ENCODE peak calls at places on chromosomes 2 and 18, in ten cellular contexts. One of them, this sample, is unnamed. For H3K27me3 and H3K36me3, the result is how much of the 10 kb centered on the place peaks cover.

GRCh38 chr18:47247833-47248609 is 3.4 kb downstream of the SKOR2 start:
- DNase-seq in tibial nerve: no peak
- DNase-seq in breast epithelium: no peak
- DNase-seq in adrenal gland: no peak
- DNase-seq in CD8-positive, alpha-beta memory T cell: no peak
- DNase-seq in prostate gland: no peak
- DNase-seq in psoas muscle: no peak
- DNase-seq in right lobe of liver: no peak
- DNase-seq in uterus: no peak
- DNase-seq in ovary: no peak
- DNase-seq in this sample: no peak

GRCh38 chr2:189232759-189233406 is 53.3 kb upstream of the COL5A2 start:
- DNase-seq in right lobe of liver: no peak
- DNase-seq in CD8-positive, alpha-beta memory T cell: no peak
- DNase-seq in tibial nerve: no peak
- DNase-seq in psoas muscle: no peak
- DNase-seq in adrenal gland: no peak
- DNase-seq in breast epithelium: no peak
- DNase-seq in uterus: no peak
- DNase-seq in prostate gland: no peak
- DNase-seq in ovary: no peak
- DNase-seq in this sample: no peak

GRCh38 chr2:9681427-9681817 is 50.6 kb upstream of the YWHAQ start:
- DNase-seq in breast epithelium: no peak
- DNase-seq in CD8-positive, alpha-beta memory T cell: peak
- DNase-seq in uterus: no peak
- DNase-seq in adrenal gland: no peak
- DNase-seq in prostate gland: no peak
- DNase-seq in ovary: no peak
- DNase-seq in tibial nerve: no peak
- DNase-seq in psoas muscle: no peak
- DNase-seq in right lobe of liver: no peak
- DNase-seq in this sample: no peak

GRCh38 chr2:206084468-206084869 is 1.5 kb downstream of the INO80D start:
- DNase-seq in uterus: peak
- DNase-seq in prostate gland: peak
- DNase-seq in breast epithelium: peak
- DNase-seq in right lobe of liver: peak
- DNase-seq in psoas muscle: peak
- DNase-seq in tibial nerve: peak
- DNase-seq in adrenal gland: peak
- DNase-seq in ovary: peak
- DNase-seq in CD8-positive, alpha-beta memory T cell: peak
- DNase-seq in this sample: peak

GRCh38 chr2:53104263-53104662 is 663.3 kb upstream of the CHAC2 start:
- DNase-seq in right lobe of liver: no peak
- DNase-seq in uterus: no peak
- DNase-seq in ovary: no peak
- DNase-seq in psoas muscle: no peak
- DNase-seq in prostate gland: no peak
- DNase-seq in tibial nerve: no peak
- DNase-seq in CD8-positive, alpha-beta memory T cell: no peak
- DNase-seq in adrenal gland: no peak
- DNase-seq in breast epithelium: no peak
- DNase-seq in this sample: no peak

GRCh38 chr2:217993817-217994459 is 8.9 kb downstream of the TNS1 start:
- DNase-seq in psoas muscle: peak
- DNase-seq in breast epithelium: no peak
- DNase-seq in uterus: peak
- DNase-seq in CD8-positive, alpha-beta memory T cell: peak
- DNase-seq in prostate gland: no peak
- DNase-seq in ovary: peak
- DNase-seq in right lobe of liver: peak
- DNase-seq in tibial nerve: no peak
- DNase-seq in adrenal gland: peak
- DNase-seq in this sample: peak

GRCh38 chr2:150389487-150389886 is 98.0 kb downstream of the RND3 start:
- DNase-seq in CD8-positive, alpha-beta memory T cell: no peak
- DNase-seq in tibial nerve: no peak
- DNase-seq in ovary: no peak
- DNase-seq in prostate gland: no peak
- DNase-seq in uterus: no peak
- DNase-seq in psoas muscle: no peak
- DNase-seq in right lobe of liver: no peak
- DNase-seq in breast epithelium: no peak
- DNase-seq in adrenal gland: no peak
- DNase-seq in this sample: no peak

GRCh38 chr2:113275556-113276215 is 3.0 kb downstream of the PAX8 start:
- DNase-seq in prostate gland: no peak
- DNase-seq in ovary: no peak
- DNase-seq in CD8-positive, alpha-beta memory T cell: no peak
- DNase-seq in psoas muscle: no peak
- DNase-seq in tibial nerve: no peak
- DNase-seq in right lobe of liver: no peak
- DNase-seq in adrenal gland: no peak
- DNase-seq in breast epithelium: no peak
- DNase-seq in uterus: no peak
- DNase-seq in this sample: no peak

GRCh38 chr2:124558277-124558676 is 533.2 kb downstream of the CNTNAP5 start:
- DNase-seq in ovary: no peak
- DNase-seq in tibial nerve: no peak
- DNase-seq in CD8-positive, alpha-beta memory T cell: no peak
- DNase-seq in right lobe of liver: no peak
- DNase-seq in breast epithelium: no peak
- DNase-seq in psoas muscle: no peak
- DNase-seq in adrenal gland: no peak
- DNase-seq in uterus: no peak
- DNase-seq in prostate gland: no peak
- DNase-seq in this sample: no peak

GRCh38 chr18:48440924-48441323 is 31.7 kb upstream of the ZBTB7C start:
- DNase-seq in CD8-positive, alpha-beta memory T cell: no peak
- DNase-seq in adrenal gland: no peak
- DNase-seq in uterus: no peak
- DNase-seq in breast epithelium: no peak
- DNase-seq in ovary: no peak
- DNase-seq in prostate gland: no peak
- DNase-seq in psoas muscle: no peak
- DNase-seq in right lobe of liver: no peak
- DNase-seq in tibial nerve: peak
- DNase-seq in this sample: no peak
- H3K27me3 ChIP-seq in CD8-positive, alpha-beta memory T cell: under half
- H3K27me3 ChIP-seq in adrenal gland: under half
- H3K27me3 ChIP-seq in uterus: under half
- H3K27me3 ChIP-seq in breast epithelium: under half
- H3K27me3 ChIP-seq in ovary: under half
- H3K27me3 ChIP-seq in prostate gland: under half
- H3K27me3 ChIP-seq in psoas muscle: under half
- H3K27me3 ChIP-seq in right lobe of liver: under half
- H3K27me3 ChIP-seq in tibial nerve: under half
- H3K27me3 ChIP-seq in this sample: under half

DNA sequence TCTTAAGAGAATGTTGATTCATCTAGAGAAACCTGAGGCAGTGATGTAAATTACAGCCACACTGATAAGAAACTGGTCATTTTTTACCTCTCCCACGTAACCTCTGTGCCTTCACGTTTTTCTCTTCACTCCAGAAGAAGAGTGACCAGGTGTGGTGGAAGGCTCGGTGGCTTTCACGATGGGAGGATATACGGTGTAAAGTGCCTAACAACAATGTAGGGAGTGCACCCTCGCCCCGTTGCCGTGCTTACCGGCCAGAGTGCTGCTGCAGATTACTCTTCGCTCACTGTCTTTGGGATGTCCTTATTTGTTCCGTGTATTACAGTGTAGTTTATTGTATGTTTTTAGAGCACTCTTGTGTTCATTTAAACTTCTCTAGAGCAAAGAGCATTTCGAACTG is 46.5 kb downstream of the NCK2 start:
- DNase-seq in prostate gland: no peak
- DNase-seq in breast epithelium: no peak
- DNase-seq in ovary: no peak
- DNase-seq in adrenal gland: no peak
- DNase-seq in psoas muscle: no peak
- DNase-seq in uterus: no peak
- DNase-seq in CD8-positive, alpha-beta memory T cell: no peak
- DNase-seq in tibial nerve: no peak
- DNase-seq in right lobe of liver: no peak
- DNase-seq in this sample: no peak
- H3K27ac ChIP-seq in prostate gland: no peak
- H3K27ac ChIP-seq in breast epithelium: peak
- H3K27ac ChIP-seq in ovary: no peak
- H3K27ac ChIP-seq in adrenal gland: no peak
- H3K27ac ChIP-seq in psoas muscle: no peak
- H3K27ac ChIP-seq in uterus: no peak
- H3K27ac ChIP-seq in CD8-positive, alpha-beta memory T cell: peak
- H3K27ac ChIP-seq in tibial nerve: peak
- H3K27ac ChIP-seq in right lobe of liver: no peak
- H3K27ac ChIP-seq in this sample: no peak

GRCh38 chr2:100137318-100137717 is 5.1 kb downstream of the AFF3 start:
- DNase-seq in ovary: no peak
- DNase-seq in psoas muscle: no peak
- DNase-seq in CD8-positive, alpha-beta memory T cell: no peak
- DNase-seq in right lobe of liver: no peak
- DNase-seq in breast epithelium: no peak
- DNase-seq in prostate gland: no peak
- DNase-seq in tibial nerve: no peak
- DNase-seq in adrenal gland: no peak
- DNase-seq in uterus: no peak
- DNase-seq in this sample: no peak
- H3K36me3 ChIP-seq in ovary: under half
- H3K36me3 ChIP-seq in psoas muscle: under half
- H3K36me3 ChIP-seq in CD8-positive, alpha-beta memory T cell: under half
- H3K36me3 ChIP-seq in right lobe of liver: under half
- H3K36me3 ChIP-seq in breast epithelium: under half
- H3K36me3 ChIP-seq in prostate gland: under half
- H3K36me3 ChIP-seq in tibial nerve: under half
- H3K36me3 ChIP-seq in adrenal gland: under half
- H3K36me3 ChIP-seq in uterus: under half
- H3K36me3 ChIP-seq in this sample: under half

GRCh38 chr2:63050186-63050915 is at the start of gene OTX1:
- DNase-seq in prostate gland: peak
- DNase-seq in uterus: peak
- DNase-seq in breast epithelium: no peak
- DNase-seq in ovary: peak
- DNase-seq in tibial nerve: no peak
- DNase-seq in adrenal gland: peak
- DNase-seq in psoas muscle: peak
- DNase-seq in right lobe of liver: peak
- DNase-seq in CD8-positive, alpha-beta memory T cell: no peak
- DNase-seq in this sample: peak
- H3K27me3 ChIP-seq in prostate gland: under half
- H3K27me3 ChIP-seq in uterus: under half
- H3K27me3 ChIP-seq in breast epithelium: half or more
- H3K27me3 ChIP-seq in ovary: under half
- H3K27me3 ChIP-seq in tibial nerve: under half
- H3K27me3 ChIP-seq in adrenal gland: half or more
- H3K27me3 ChIP-seq in psoas muscle: under half
- H3K27me3 ChIP-seq in right lobe of liver: under half
- H3K27me3 ChIP-seq in CD8-positive, alpha-beta memory T cell: under half
- H3K27me3 ChIP-seq in this sample: under half

GRCh38 chr18:13543144-13543543 is 183.2 kb downstream of the FAM210A start:
- DNase-seq in CD8-positive, alpha-beta memory T cell: no peak
- DNase-seq in breast epithelium: no peak
- DNase-seq in prostate gland: no peak
- DNase-seq in psoas muscle: no peak
- DNase-seq in uterus: no peak
- DNase-seq in tibial nerve: no peak
- DNase-seq in right lobe of liver: no peak
- DNase-seq in ovary: no peak
- DNase-seq in adrenal gland: no peak
- DNase-seq in this sample: no peak
- H3K27ac ChIP-seq in CD8-positive, alpha-beta memory T cell: no peak
- H3K27ac ChIP-seq in breast epithelium: no peak
- H3K27ac ChIP-seq in prostate gland: no peak
- H3K27ac ChIP-seq in psoas muscle: no peak
- H3K27ac ChIP-seq in uterus: peak
- H3K27ac ChIP-seq in tibial nerve: no peak
- H3K27ac ChIP-seq in right lobe of liver: no peak
- H3K27ac ChIP-seq in ovary: no peak
- H3K27ac ChIP-seq in adrenal gland: no peak
- H3K27ac ChIP-seq in this sample: no peak

GRCh38 chr2:85323351-85323987 is 4.3 kb downstream of the TGOLN2 start:
- DNase-seq in uterus: no peak
- DNase-seq in prostate gland: no peak
- DNase-seq in tibial nerve: no peak
- DNase-seq in right lobe of liver: no peak
- DNase-seq in CD8-positive, alpha-beta memory T cell: no peak
- DNase-seq in ovary: no peak
- DNase-seq in breast epithelium: no peak
- DNase-seq in psoas muscle: no peak
- DNase-seq in adrenal gland: no peak
- DNase-seq in this sample: no peak

GRCh38 chr2:85319811-85320210 is 8.0 kb downstream of the TGOLN2 start:
- DNase-seq in right lobe of liver: no peak
- DNase-seq in breast epithelium: no peak
- DNase-seq in uterus: no peak
- DNase-seq in CD8-positive, alpha-beta memory T cell: no peak
- DNase-seq in ovary: no peak
- DNase-seq in psoas muscle: no peak
- DNase-seq in prostate gland: no peak
- DNase-seq in tibial nerve: no peak
- DNase-seq in adrenal gland: no peak
- DNase-seq in this sample: no peak

GRCh38 chr2:85314884-85315242 is 12.9 kb downstream of the TGOLN2 start:
- DNase-seq in CD8-positive, alpha-beta memory T cell: no peak
- DNase-seq in prostate gland: no peak
- DNase-seq in psoas muscle: no peak
- DNase-seq in tibial nerve: no peak
- DNase-seq in right lobe of liver: no peak
- DNase-seq in adrenal gland: no peak
- DNase-seq in ovary: no peak
- DNase-seq in breast epithelium: no peak
- DNase-seq in uterus: no peak
- DNase-seq in this sample: no peak

GRCh38 chr2:85318222-85319182 is 9.3 kb downstream of the TGOLN2 start:
- DNase-seq in ovary: no peak
- DNase-seq in breast epithelium: no peak
- DNase-seq in psoas muscle: no peak
- DNase-seq in prostate gland: no peak
- DNase-seq in tibial nerve: no peak
- DNase-seq in right lobe of liver: no peak
- DNase-seq in CD8-positive, alpha-beta memory T cell: no peak
- DNase-seq in uterus: no peak
- DNase-seq in adrenal gland: no peak
- DNase-seq in this sample: no peak
- H3K36me3 ChIP-seq in ovary: under half
- H3K36me3 ChIP-seq in breast epithelium: under half
- H3K36me3 ChIP-seq in psoas muscle: under half
- H3K36me3 ChIP-seq in prostate gland: under half
- H3K36me3 ChIP-seq in tibial nerve: under half
- H3K36me3 ChIP-seq in right lobe of liver: under half
- H3K36me3 ChIP-seq in CD8-positive, alpha-beta memory T cell: under half
- H3K36me3 ChIP-seq in uterus: under half
- H3K36me3 ChIP-seq in adrenal gland: half or more
- H3K36me3 ChIP-seq in this sample: under half

This sample was measured in aorta.